ENCODE peak calls at places on chromosomes 6 and 20, in seven cellular contexts. M is AG04450, I is upper lobe of right lung, F is astrocyte of the spinal cord, V is stomach, R is mucosa of descending colon, Z is tibial artery. K is an unnamed sample.

GRCh38 chr6:136703331-136703846 is 88.9 kb downstream of the MAP3K5 start:
- DNase-seq in M (no peak), I (no peak), F (no peak), V (peak), R (no peak), Z (no peak), K (no peak)

GRCh38 chr6:84805145-84805544 is 40.7 kb upstream of the TBX18 start:
- DNase-seq in M (no peak), I (no peak), F (no peak), V (no peak), R (no peak), Z (no peak), K (no peak)

GRCh38 chr6:148328876-148329567 is 13.6 kb upstream of the SASH1 start:
- DNase-seq in M (no peak), I (no peak), F (no peak), V (no peak), R (no peak), Z (no peak), K (no peak)

GRCh38 chr20:53839423-53840176 is 230.8 kb downstream of the BCAS1 start:
- DNase-seq in M (no peak), I (no peak), F (no peak), V (peak), R (peak), Z (no peak), K (no peak)

GRCh38 chr6:120681204-120681603 is 653.1 kb downstream of the TBC1D32 start:
- DNase-seq in M (no peak), I (no peak), F (no peak), V (no peak), R (no peak), Z (no peak), K (no peak)

GRCh38 chr6:13989424-13990144 is 64.8 kb downstream of the RNF182 start:
- DNase-seq in M (no peak), I (no peak), F (peak), V (no peak), R (no peak), Z (no peak), K (no peak)

GRCh38 chr6:38502423-38502822 is 137.3 kb downstream of the BTBD9 start:
- DNase-seq in M (no peak), I (no peak), F (no peak), V (no peak), R (no peak), Z (no peak), K (no peak)

GRCh38 chr6:86477510-86478166 is 459.7 kb upstream of the HTR1E start:
- DNase-seq in M (no peak), I (no peak), F (no peak), V (no peak), R (no peak), Z (no peak), K (no peak)

GRCh38 chr6:39800388-39801032 is 8.3 kb downstream of the DAAM2 start:
- DNase-seq in M (no peak), I (no peak), F (no peak), V (no peak), R (no peak), Z (no peak), K (no peak)

GRCh38 chr6:14524319-14524718 is 406.7 kb downstream of the CD83 start:
- DNase-seq in M (peak), I (no peak), F (no peak), V (no peak), R (no peak), Z (peak), K (no peak)

GRCh38 chr20:5551621-5552020 is 198.6 kb upstream of the SHLD1 start:
- DNase-seq in M (no peak), I (no peak), F (no peak), V (no peak), R (no peak), Z (no peak), K (no peak)

GRCh38 chr20:36756482-36756881 is 10.6 kb upstream of the NDRG3 start:
- DNase-seq in M (no peak), I (no peak), F (no peak), V (no peak), R (no peak), Z (no peak), K (no peak)

GRCh38 chr6:102812242-102812641 is 1418.7 kb downstream of the GRIK2 start:
- DNase-seq in M (no peak), I (no peak), F (no peak), V (no peak), R (no peak), Z (no peak), K (no peak)

GRCh38 chr6:104201557-104201956 is 658.2 kb downstream of the HACE1 start:
- DNase-seq in M (no peak), I (no peak), F (no peak), V (no peak), R (no peak), Z (no peak), K (no peak)

GRCh38 chr20:30912006-30912660 is 345.3 kb upstream of the DEFB115 start:
- DNase-seq in M (no peak), I (no peak), F (no peak), V (no peak), R (no peak), Z (no peak), K (peak)

DNA sequence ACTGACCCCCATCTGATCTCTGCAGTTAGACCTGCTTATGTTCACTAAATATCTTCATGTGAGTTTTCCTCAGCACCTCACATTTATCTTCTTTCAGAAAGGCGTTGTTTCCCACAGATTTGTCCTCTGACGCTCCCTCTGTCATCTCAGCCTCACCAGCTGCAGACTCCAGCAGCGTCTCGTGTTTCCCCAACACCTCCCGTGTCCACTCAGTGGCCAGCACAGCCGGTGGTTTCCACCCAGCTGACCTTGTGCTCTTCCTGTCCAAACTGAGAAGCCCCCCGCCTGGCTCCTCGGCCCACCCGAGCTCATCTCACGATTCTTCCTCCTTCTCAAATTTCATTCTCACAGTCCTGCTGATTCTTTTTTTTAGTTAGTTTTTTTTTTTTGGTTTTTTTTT is 12.5 kb downstream of the ERMARD start:
- DNase-seq in M (no peak), I (no peak), F (peak), V (no peak), R (no peak), Z (no peak), K (no peak)
- H3K4me3 ChIP-seq in M (no peak), I (no peak), F (no peak), V (no peak), R (no peak), Z (no peak), K (no peak)

DNA sequence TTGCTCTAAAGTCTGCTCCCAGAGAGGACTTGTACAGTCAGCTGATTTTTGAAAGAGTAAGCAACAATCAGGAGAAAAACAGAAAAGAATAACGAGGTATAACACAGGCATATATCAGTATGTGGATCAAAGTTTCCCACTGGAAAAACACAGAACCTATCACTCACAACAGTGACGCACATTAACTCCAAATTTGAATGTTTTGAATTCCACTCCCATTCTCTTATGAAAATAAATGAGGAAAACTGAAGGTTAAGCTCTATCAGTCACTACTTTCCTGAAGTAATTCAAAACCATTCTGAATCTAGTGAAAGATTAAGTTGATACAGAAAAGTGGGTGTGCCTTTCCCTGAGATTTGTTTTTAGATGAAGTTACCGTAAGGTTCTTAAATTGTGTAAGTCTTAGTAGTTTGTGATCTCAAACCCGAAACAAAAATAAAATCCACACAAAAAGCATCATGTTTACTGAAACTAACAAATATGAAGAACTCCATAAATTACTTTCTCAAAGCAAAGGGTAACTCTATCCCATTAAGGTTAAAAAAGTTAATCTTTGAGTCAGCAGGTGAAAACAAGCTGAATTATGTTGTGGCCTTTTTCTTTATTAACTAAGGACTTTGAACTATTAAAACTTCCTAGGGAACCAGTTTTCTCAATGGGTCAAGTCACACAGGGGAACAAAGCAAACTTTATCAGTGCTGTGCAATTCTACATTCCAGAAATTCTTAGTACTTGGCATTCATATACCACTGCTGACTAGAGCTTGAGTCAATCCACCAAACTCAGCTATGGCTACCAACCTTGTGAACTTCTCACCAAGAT is 115.7 kb downstream of the OGFRL1 start:
- DNase-seq in M (peak), I (no peak), F (peak), V (no peak), R (no peak), Z (no peak), K (no peak)
- H3K4me3 ChIP-seq in M (no peak), I (peak), F (no peak), V (peak), R (no peak), Z (no peak), K (no peak)

GRCh38 chr20:50628853-50629674 is 62.3 kb downstream of the RIPOR3 start:
- DNase-seq in M (no peak), I (no peak), F (no peak), V (no peak), R (no peak), Z (no peak), K (no peak)
- H3K4me3 ChIP-seq in M (no peak), I (no peak), F (no peak), V (no peak), R (no peak), Z (no peak), K (no peak)

DNA sequence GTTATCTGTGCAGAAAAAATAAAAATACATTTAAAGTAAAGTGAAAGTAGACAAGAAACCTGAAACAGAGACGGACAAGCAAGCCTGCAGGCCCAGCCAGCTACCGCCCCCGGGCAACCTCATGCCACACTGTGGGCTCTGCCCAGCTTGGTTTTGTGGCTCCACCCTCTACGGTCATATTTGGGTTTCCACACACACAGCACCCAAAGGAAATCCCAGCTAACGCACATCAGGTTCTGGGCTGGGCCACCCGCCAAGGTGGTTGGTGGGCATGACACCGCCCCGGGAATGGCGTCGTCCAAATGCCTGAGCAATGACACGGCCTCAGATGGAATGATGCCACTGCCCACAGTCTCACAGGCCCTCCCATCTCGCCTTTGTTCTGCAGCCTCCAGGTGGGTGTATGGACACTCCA is 22.9 kb downstream of the FAM110A start:
- DNase-seq in M (no peak), I (peak), F (peak), V (no peak), R (no peak), Z (no peak), K (no peak)
- H3K4me3 ChIP-seq in M (no peak), I (no peak), F (no peak), V (no peak), R (no peak), Z (no peak), K (no peak)

GRCh38 chr6:75201901-75202672 is 3.8 kb downstream of the COL12A1 start:
- DNase-seq in M (no peak), I (no peak), F (peak), V (no peak), R (no peak), Z (peak), K (no peak)

GRCh38 chr6:75202676-75203131 is 3.1 kb downstream of the COL12A1 start:
- DNase-seq in M (no peak), I (no peak), F (peak), V (no peak), R (no peak), Z (no peak), K (no peak)

GRCh38 chr6:75204959-75205775 is 686 bp downstream of the COL12A1 start:
- DNase-seq in M (peak), I (peak), F (peak), V (no peak), R (no peak), Z (peak), K (no peak)

GRCh38 chr6:75204222-75204958 is 1.5 kb downstream of the COL12A1 start:
- DNase-seq in M (peak), I (peak), F (peak), V (peak), R (peak), Z (peak), K (peak)

GRCh38 chr6:75203721-75204120 is 2.1 kb downstream of the COL12A1 start:
- DNase-seq in M (no peak), I (no peak), F (no peak), V (no peak), R (no peak), Z (no peak), K (no peak)
- H3K4me3 ChIP-seq in M (peak), I (no peak), F (peak), V (peak), R (no peak), Z (peak), K (no peak)

GRCh38 chr20:49552007-49552406 is 15.9 kb downstream of the PTGIS start:
- DNase-seq in M (no peak), I (no peak), F (no peak), V (no peak), R (no peak), Z (peak), K (no peak)

GRCh38 chr20:49549806-49550551 is 18.0 kb downstream of the PTGIS start:
- DNase-seq in M (no peak), I (no peak), F (no peak), V (no peak), R (no peak), Z (peak), K (no peak)

GRCh38 chr20:49544535-49544934 is 23.4 kb downstream of the PTGIS start:
- DNase-seq in M (no peak), I (no peak), F (no peak), V (no peak), R (no peak), Z (no peak), K (no peak)

GRCh38 chr20:49545572-49545971 is 22.4 kb downstream of the PTGIS start:
- DNase-seq in M (no peak), I (no peak), F (no peak), V (no peak), R (no peak), Z (no peak), K (no peak)

GRCh38 chr20:49548371-49548947 is 19.5 kb downstream of the PTGIS start:
- DNase-seq in M (no peak), I (no peak), F (no peak), V (no peak), R (no peak), Z (no peak), K (no peak)
- H3K4me3 ChIP-seq in M (no peak), I (no peak), F (no peak), V (no peak), R (no peak), Z (no peak), K (no peak)

GRCh38 chr6:45533394-45533793 is 155.7 kb upstream of the SUPT3H start:
- DNase-seq in M (no peak), I (no peak), F (no peak), V (no peak), R (no peak), Z (no peak), K (no peak)
- H3K4me3 ChIP-seq in M (peak), I (peak), F (peak), V (peak), R (no peak), Z (peak), K (no peak)

GRCh38 chr6:53058388-53058890 is 6.8 kb upstream of the FBXO9 start:
- DNase-seq in M (no peak), I (no peak), F (no peak), V (no peak), R (no peak), Z (no peak), K (no peak)
- H3K4me3 ChIP-seq in M (no peak), I (no peak), F (no peak), V (peak), R (no peak), Z (no peak), K (no peak)

GRCh38 chr6:53189554-53189953 is 40.9 kb upstream of the GCM1 start:
- DNase-seq in M (no peak), I (no peak), F (peak), V (no peak), R (no peak), Z (no peak), K (no peak)

GRCh38 chr6:53188840-53189232 is 40.2 kb upstream of the GCM1 start:
- DNase-seq in M (no peak), I (no peak), F (no peak), V (no peak), R (no peak), Z (no peak), K (no peak)

GRCh38 chr6:53197553-53197952 is 48.9 kb upstream of the GCM1 start:
- DNase-seq in M (no peak), I (no peak), F (no peak), V (no peak), R (no peak), Z (no peak), K (no peak)

GRCh38 chr6:53195048-53195447 is 46.4 kb upstream of the GCM1 start:
- DNase-seq in M (no peak), I (no peak), F (no peak), V (no peak), R (no peak), Z (no peak), K (no peak)

GRCh38 chr6:53192590-53193232 is 44.1 kb upstream of the GCM1 start:
- DNase-seq in M (no peak), I (no peak), F (no peak), V (no peak), R (no peak), Z (no peak), K (peak)
- H3K4me3 ChIP-seq in M (no peak), I (no peak), F (no peak), V (no peak), R (no peak), Z (no peak), K (no peak)

GRCh38 chr6:140079328-140079727 is 704.9 kb upstream of the CITED2 start:
- DNase-seq in M (no peak), I (no peak), F (no peak), V (peak), R (no peak), Z (no peak), K (no peak)

GRCh38 chr6:140076078-140076477 is 701.6 kb upstream of the CITED2 start:
- DNase-seq in M (no peak), I (no peak), F (no peak), V (no peak), R (no peak), Z (no peak), K (no peak)

GRCh38 chr6:140073456-140073855 is 699.0 kb upstream of the CITED2 start:
- DNase-seq in M (no peak), I (no peak), F (no peak), V (no peak), R (no peak), Z (no peak), K (no peak)

GRCh38 chr6:140078552-140079126 is 704.2 kb upstream of the CITED2 start:
- DNase-seq in M (peak), I (no peak), F (peak), V (no peak), R (no peak), Z (no peak), K (no peak)

GRCh38 chr6:140077712-140078551 is 703.5 kb upstream of the CITED2 start:
- DNase-seq in M (no peak), I (no peak), F (no peak), V (no peak), R (no peak), Z (no peak), K (no peak)
- H3K4me3 ChIP-seq in M (no peak), I (no peak), F (no peak), V (no peak), R (no peak), Z (no peak), K (no peak)